ENCODE peak calls at places on chromosome 9, in five cellular contexts. Q is GM23338; R is CD8-positive, alpha-beta T cell; E is left ventricle myocardium inferior; D is prostate gland. Y is an unnamed sample.

GRCh38 chr9:14213504-14213903 is 100.4 kb downstream of the NFIB start:
- DNase-seq in R (no peak), D (no peak), Q (no peak), E (no peak), Y (no peak)

GRCh38 chr9:104608336-104608735 is 2.9 kb upstream of the OR13C2 start:
- DNase-seq in D (no peak), E (no peak), Q (peak; percentile 21), R (no peak), Y (no peak)

GRCh38 chr9:112130347-112130746 is 44.8 kb downstream of the SUSD1 start:
- DNase-seq in D (no peak), R (no peak), Q (no peak), E (no peak), Y (no peak)

GRCh38 chr9:115202960-115203751 is 85.2 kb upstream of the TNC start:
- DNase-seq in Q (no peak), R (no peak), D (no peak), E (peak; percentile 28), Y (no peak)

GRCh38 chr9:20873240-20873860 is 158.1 kb downstream of the HACD4 start:
- DNase-seq in E (no peak), D (no peak), Q (no peak), R (no peak), Y (no peak)

GRCh38 chr9:90783552-90783951 is 18.1 kb upstream of the SYK start:
- DNase-seq in E (no peak), D (no peak), Q (peak; percentile 89), R (no peak), Y (no peak)

GRCh38 chr9:126491256-126491879 is 122.4 kb upstream of the LMX1B start:
- DNase-seq in E (no peak), R (peak; percentile 48), D (peak; percentile 58), Q (peak; percentile 78), Y (no peak)

GRCh38 chr9:98778251-98778650 is 18.1 kb downstream of the ANKS6 start:
- DNase-seq in Q (no peak), E (no peak), D (no peak), R (no peak), Y (no peak)

GRCh38 chr9:25472085-25472607 is 206.1 kb downstream of the TUSC1 start:
- DNase-seq in D (no peak), R (no peak), E (no peak), Q (no peak), Y (no peak)

GRCh38 chr9:104028827-104029226 is 65.3 kb upstream of the SMC2 start:
- DNase-seq in Q (no peak), D (no peak), R (no peak), E (no peak), Y (no peak)

GRCh38 chr9:96884443-96884842 is 30.1 kb upstream of the ZNF782 start:
- DNase-seq in R (no peak), D (no peak), E (no peak), Q (no peak), Y (no peak)

GRCh38 chr9:137816531-137817235 is 60.9 kb upstream of the CACNA1B start:
- DNase-seq in E (no peak), R (no peak), Q (no peak), D (no peak), Y (no peak)

GRCh38 chr9:27482709-27483108 is 41.4 kb upstream of the IFNK start:
- DNase-seq in R (no peak), Q (no peak), E (no peak), D (no peak), Y (no peak)

GRCh38 chr9:20570756-20571155 is 51.5 kb downstream of the MLLT3 start:
- DNase-seq in E (no peak), D (no peak), Q (no peak), R (no peak), Y (no peak)

GRCh38 chr9:98807811-98808195 is 333 bp downstream of the GALNT12 start:
- DNase-seq in D (no peak), E (no peak), R (no peak), Q (peak; percentile 55), Y (no peak)

GRCh38 chr9:127204771-127205470 is 59.7 kb upstream of the GARNL3 start:
- DNase-seq in R (no peak), D (no peak), Q (peak; percentile 44), E (peak; percentile 20), Y (no peak)

GRCh38 chr9:136122425-136123383 is 4.0 kb upstream of the TMEM250 start:
- DNase-seq in R (peak; percentile 72), E (peak; percentile 76), D (peak; percentile 64), Q (peak; percentile 84), Y (peak; percentile 80)

GRCh38 chr9:34428325-34428958 is 29.9 kb downstream of the FAM219A start:
- DNase-seq in Q (no peak), D (no peak), R (no peak), E (no peak), Y (no peak)

GRCh38 chr9:115369322-115369957 is 251.5 kb upstream of the TNC start:
- DNase-seq in Q (no peak), D (peak; percentile 6), R (no peak), E (peak; percentile 23), Y (no peak)

GRCh38 chr9:70987986-70988385 is 133.4 kb downstream of the TRPM3 start:
- DNase-seq in Q (no peak), E (no peak), R (no peak), D (no peak), Y (no peak)

GRCh38 chr9:84652496-84653081 is 16.9 kb upstream of the NTRK2 start:
- DNase-seq in R (no peak), E (no peak), Q (no peak), D (no peak), Y (no peak)

GRCh38 chr9:126066131-126066530 is 260.5 kb upstream of the MVB12B start:
- DNase-seq in Q (no peak), D (no peak), R (no peak), E (no peak), Y (no peak)

GRCh38 chr9:23717505-23717904 is 108.5 kb downstream of the ELAVL2 start:
- DNase-seq in R (no peak), E (no peak), Q (no peak), D (no peak), Y (no peak)

GRCh38 chr9:33287087-33287490 is 3.2 kb upstream of the NFX1 start:
- DNase-seq in R (peak; percentile 29), E (no peak), Q (peak; percentile 85), D (peak; percentile 54), Y (no peak)

GRCh38 chr9:113471566-113471965 is 8.0 kb downstream of the RGS3 start:
- DNase-seq in E (no peak), Q (peak; percentile 53), D (no peak), R (no peak), Y (no peak)

GRCh38 chr9:87684627-87685204 is 41.2 kb upstream of the CTSL start:
- DNase-seq in D (peak; percentile 62), R (no peak), E (no peak), Q (peak; percentile 83), Y (peak; percentile 88)

GRCh38 chr9:3541206-3541605 is 15.4 kb upstream of the RFX3 start:
- DNase-seq in Q (no peak), E (no peak), R (no peak), D (no peak), Y (no peak)

GRCh38 chr9:131411719-131412681 is 18.1 kb downstream of the PRRC2B start:
- DNase-seq in D (no peak), R (no peak), Q (no peak), E (no peak), Y (no peak)

GRCh38 chr9:131410051-131410491 is 16.2 kb downstream of the PRRC2B start:
- DNase-seq in D (no peak), Q (no peak), E (no peak), R (no peak), Y (no peak)

GRCh38 chr9:131406567-131407436 is 12.9 kb downstream of the PRRC2B start:
- DNase-seq in Q (no peak), D (no peak), R (no peak), E (no peak), Y (no peak)

GRCh38 chr9:131407717-131408195 is 13.9 kb downstream of the PRRC2B start:
- DNase-seq in Q (peak; percentile 82), R (peak; percentile 28), E (peak; percentile 37), D (peak; percentile 38), Y (no peak)

DNA sequence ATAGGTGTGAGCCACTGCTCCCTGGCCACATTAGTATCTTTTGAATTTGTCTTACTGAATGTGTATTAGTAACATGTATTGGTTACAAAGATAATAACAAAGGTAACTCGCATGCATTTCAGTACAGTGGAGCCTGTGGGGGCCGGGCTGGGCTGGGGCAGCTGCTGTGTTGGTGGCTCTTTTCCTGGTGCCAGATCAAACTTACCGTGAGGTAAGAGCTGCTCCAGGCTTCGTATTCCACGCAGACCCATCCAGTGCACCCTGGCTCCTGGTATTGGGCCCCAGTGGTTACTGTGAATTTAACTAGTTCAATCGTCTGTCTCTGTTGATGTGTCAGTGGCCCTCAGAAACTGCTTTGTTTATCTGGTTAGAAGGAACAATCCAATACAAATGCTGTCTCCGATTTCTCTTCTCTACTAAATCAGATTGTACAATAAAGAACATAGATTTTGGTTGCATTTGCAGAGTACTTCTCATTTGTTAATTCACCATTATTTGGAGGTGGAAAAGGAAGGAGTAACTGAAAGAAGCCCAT is 15.6 kb downstream of the PRRC2B start:
- DNase-seq in Q (no peak), E (no peak), D (no peak), R (no peak), Y (no peak)
- H3K4me3 ChIP-seq in Q (no peak overlapping the region), E (no peak overlapping the region), D (no peak overlapping the region), R (peak overlapping the region; percentile 35), Y (no peak overlapping the region)

GRCh38 chr9:1048853-1049252 is 1.3 kb upstream of the DMRT2 start:
- DNase-seq in D (no peak), E (no peak), R (no peak), Q (no peak), Y (no peak)

GRCh38 chr9:1050125-1050895 is at the start of gene DMRT2:
- DNase-seq in E (peak; percentile 88), R (no peak), Q (peak; percentile 98), D (peak; percentile 75), Y (peak; percentile 87)

GRCh38 chr9:1047605-1048235 is 2.4 kb upstream of the DMRT2 start:
- DNase-seq in R (no peak), Q (peak; percentile 52), D (no peak), E (no peak), Y (no peak)

GRCh38 chr9:1051286-1052118 is 1.3 kb downstream of the DMRT2 start:
- DNase-seq in E (peak; percentile 27), R (no peak), D (peak; percentile 25), Q (peak; percentile 68), Y (peak; percentile 89)

GRCh38 chr9:1049641-1050040 is 516 bp upstream of the DMRT2 start:
- DNase-seq in Q (no peak), R (no peak), E (no peak), D (no peak), Y (no peak)
- H3K27me3 ChIP-seq in Q (peaks cover 98% of the 10 kb centered on the region), R (peaks cover 62% of the 10 kb centered on the region), E (peaks cover 100% of the 10 kb centered on the region), D (peaks cover 40% of the 10 kb centered on the region), Y (peaks cover 20% of the 10 kb centered on the region)

GRCh38 chr9:116617389-116617788 is 69.7 kb upstream of the TRIM32 start:
- DNase-seq in Q (no peak), R (no peak), E (no peak), D (no peak), Y (no peak)

GRCh38 chr9:116616304-116616914 is 70.7 kb upstream of the TRIM32 start:
- DNase-seq in D (no peak), E (no peak), Q (no peak), R (no peak), Y (no peak)
- TF ChIP-seq CTCF in D (no peak), E (no peak), Q (no peak), R (no peak), Y (no peak)

DNA sequence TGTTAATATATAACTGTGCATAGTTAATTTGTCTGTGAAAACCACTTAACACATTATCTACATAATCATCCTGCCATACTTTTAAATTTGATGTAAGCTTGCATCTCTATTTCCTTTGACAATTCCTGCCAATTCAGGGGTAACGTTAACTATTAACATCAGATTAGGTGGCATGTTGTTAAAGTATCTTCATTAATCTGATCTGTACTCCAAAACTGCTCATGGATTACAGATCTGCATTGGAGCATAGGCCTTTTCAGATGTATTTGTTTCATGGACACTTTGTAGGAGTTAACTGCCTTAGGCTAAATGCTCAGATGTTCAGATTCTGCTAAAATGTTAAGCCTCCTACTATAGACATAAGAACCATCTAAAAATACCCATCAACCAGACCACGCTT is 3.1 kb downstream of the RPS6 start:
- DNase-seq in Q (no peak), R (no peak), E (no peak), D (no peak), Y (no peak)
- H3K4me3 ChIP-seq in Q (peak overlapping the region; percentile 97), R (no peak overlapping the region), E (no peak overlapping the region), D (no peak overlapping the region), Y (no peak overlapping the region)

Y was measured in pancreas.